ENCODE peak calls at places on chromosomes 4 and X, in seven cellular contexts. N is dorsolateral prefrontal cortex; F is CD8-positive, alpha-beta T cell; K is HCT116; X is psoas muscle; S is mucosa of descending colon; E is transverse colon. H is an unnamed sample.

GRCh38 chr4:114926508-114926907 is 186.9 kb downstream of the NDST4 start:
- DNase-seq in X (no peak), F (no peak), K (no peak), S (no peak), E (no peak), N (no peak), H (no peak)

GRCh38 chrX:20352504-20352903 is 85.8 kb upstream of the RPS6KA3 start:
- DNase-seq in N (no peak), X (no peak), K (no peak), S (no peak), E (no peak), F (no peak), H (no peak)

GRCh38 chr4:37243061-37243460 is 1.5 kb upstream of the NWD2 start:
- DNase-seq in N (no peak), S (no peak), E (peak; percentile 8), F (no peak), X (no peak), K (no peak), H (no peak)

GRCh38 chr4:78922207-78922606 is 17.0 kb downstream of the PAQR3 start:
- DNase-seq in X (no peak), N (no peak), F (no peak), K (no peak), E (no peak), S (no peak), H (no peak)

GRCh38 chrX:63920875-63921274 is 135.9 kb upstream of the ARHGEF9 start:
- DNase-seq in E (no peak), F (no peak), X (no peak), K (no peak), S (no peak), N (no peak), H (no peak)

GRCh38 chr4:47837582-47838294 is at the start of gene CORIN:
- DNase-seq in N (no peak), S (peak; percentile 61), F (peak; percentile 6), E (peak; percentile 27), K (no peak), X (no peak), H (no peak)

GRCh38 chr4:85808864-85809263 is 333.9 kb downstream of the ARHGAP24 start:
- DNase-seq in N (no peak), K (no peak), S (no peak), X (no peak), F (no peak), E (no peak), H (no peak)

GRCh38 chr4:56149601-56150000 is 200.9 kb downstream of the CEP135 start:
- DNase-seq in S (no peak), N (no peak), F (no peak), E (no peak), K (no peak), X (no peak), H (no peak)

GRCh38 chr4:110201502-110201901 is 3.1 kb upstream of the ELOVL6 start:
- DNase-seq in N (no peak), S (no peak), F (no peak), K (no peak), E (no peak), X (no peak), H (no peak)

GRCh38 chr4:9962611-9963314 is 58.5 kb downstream of the SLC2A9 start:
- DNase-seq in E (no peak), S (no peak), F (no peak), N (no peak), X (no peak), K (no peak), H (no peak)

GRCh38 chr4:113332701-113333100 is 283.2 kb downstream of the ANK2 start:
- DNase-seq in F (no peak), E (no peak), X (no peak), K (no peak), S (no peak), N (no peak), H (no peak)

GRCh38 chr4:184514121-184514988 is 40.0 kb upstream of the IRF2 start:
- DNase-seq in E (peak; percentile 48), K (no peak), X (peak; percentile 56), S (no peak), N (peak; percentile 38), F (peak; percentile 8), H (no peak)

GRCh38 chr4:152045781-152046571 is 285.2 kb upstream of the GATB start:
- DNase-seq in F (peak; percentile 27), S (peak; percentile 53), X (peak; percentile 58), N (no peak), K (peak; percentile 59), E (peak; percentile 45), H (no peak)

GRCh38 chr4:140789752-140790151 is 33.6 kb upstream of the TBC1D9 start:
- DNase-seq in E (no peak), X (no peak), K (no peak), F (no peak), N (no peak), S (no peak), H (no peak)

GRCh38 chr4:78235800-78236199 is 178.7 kb downstream of the FRAS1 start:
- DNase-seq in F (no peak), N (no peak), E (no peak), K (no peak), X (no peak), S (no peak), H (no peak)

GRCh38 chrX:148376342-148376741 is 124.1 kb upstream of the AFF2 start:
- DNase-seq in S (no peak), F (no peak), N (no peak), K (no peak), X (no peak), E (no peak), H (no peak)

GRCh38 chrX:39381446-39381845 is 580.2 kb downstream of the MID1IP1 start:
- DNase-seq in F (no peak), S (no peak), N (no peak), K (no peak), X (no peak), E (no peak), H (no peak)

GRCh38 chr4:76704133-76704881 is 193.6 kb downstream of the SOWAHB start:
- DNase-seq in N (no peak), K (peak; percentile 68), X (no peak), E (peak; percentile 79), S (peak; percentile 63), F (no peak), H (no peak)

GRCh38 chrX:37825225-37825842 is 22.0 kb downstream of the DYNLT3 start:
- DNase-seq in E (peak; percentile 58), K (peak; percentile 8), X (no peak), N (no peak), S (no peak), F (peak; percentile 54), H (no peak)

GRCh38 chr4:89535251-89535650 is 227.7 kb upstream of the GPRIN3 start:
- DNase-seq in S (no peak), K (no peak), E (no peak), X (no peak), F (no peak), N (no peak), H (no peak)

GRCh38 chr4:94408549-94409374 is 43.0 kb upstream of the PDLIM5 start:
- DNase-seq in N (no peak), F (no peak), E (no peak), X (no peak), K (no peak), S (no peak), H (no peak)

GRCh38 chrX:153671589-153672530 is 1.8 kb downstream of the PNCK start:
- DNase-seq in E (no peak), N (peak; percentile 17), X (no peak), K (no peak), S (peak; percentile 46), F (no peak), H (peak; percentile 67)

GRCh38 chr4:107823870-107824366 is 814 bp upstream of the SGMS2 start:
- DNase-seq in K (peak; percentile 70), E (no peak), F (no peak), X (no peak), S (no peak), N (no peak), H (no peak)

DNA sequence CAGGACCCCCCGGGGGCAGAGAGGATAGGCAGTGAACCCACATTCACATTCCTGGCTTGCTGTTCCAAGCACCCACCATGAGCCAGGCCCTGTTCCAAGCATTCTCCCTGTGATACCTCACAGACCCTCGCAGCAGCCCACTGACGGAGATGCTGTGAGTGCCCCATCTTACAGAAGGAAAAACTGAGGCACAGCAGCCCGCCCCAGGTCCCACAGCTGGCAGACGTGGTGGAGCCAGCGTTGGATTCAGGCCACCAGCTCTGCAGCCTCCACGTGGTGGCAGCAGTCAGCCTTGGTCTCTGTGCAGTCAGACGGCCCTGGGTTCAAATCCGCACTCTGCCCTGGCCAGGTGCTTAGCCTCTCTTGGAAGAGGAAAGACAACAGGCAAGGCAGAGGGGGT is 16.8 kb downstream of the MAN2B2 start:
- DNase-seq in E (no peak), X (no peak), F (no peak), N (no peak), K (no peak), S (no peak), H (no peak)
- TF ChIP-seq CTCF in E (no peak), X (no peak), F (no peak), N (no peak), K (peak; percentile 20), S (no peak), H (no peak)

GRCh38 chr4:72286185-72286584 is 254.4 kb downstream of the NPFFR2 start:
- DNase-seq in F (no peak), N (no peak), E (no peak), X (no peak), S (no peak), K (no peak), H (no peak)

GRCh38 chr4:72280252-72280651 is 248.5 kb downstream of the NPFFR2 start:
- DNase-seq in E (no peak), K (no peak), N (no peak), S (no peak), X (no peak), F (no peak), H (no peak)

GRCh38 chr4:72283357-72283756 is 251.6 kb downstream of the NPFFR2 start:
- DNase-seq in E (no peak), X (no peak), N (no peak), F (no peak), K (no peak), S (no peak), H (no peak)
- TF ChIP-seq CTCF in E (no peak), X (no peak), N (no peak), F (no peak), K (no peak), S (no peak), H (no peak)

GRCh38 chrX:118904664-118905063 is 69.8 kb upstream of the LONRF3 start:
- DNase-seq in K (no peak), X (no peak), E (no peak), S (no peak), F (no peak), N (no peak), H (no peak)
- TF ChIP-seq CTCF in K (no peak), X (no peak), E (no peak), S (no peak), F (no peak), N (no peak), H (no peak)

GRCh38 chr4:8648816-8649630 is 56.5 kb downstream of the CPZ start:
- DNase-seq in K (no peak), X (no peak), F (no peak), S (no peak), N (no peak), E (no peak), H (peak; percentile 46)

GRCh38 chr4:8648296-8648695 is 55.7 kb downstream of the CPZ start:
- DNase-seq in X (no peak), K (no peak), F (no peak), E (no peak), S (no peak), N (no peak), H (no peak)

GRCh38 chr4:8646296-8647093 is 53.9 kb downstream of the CPZ start:
- DNase-seq in F (no peak), S (no peak), N (no peak), E (no peak), X (no peak), K (no peak), H (peak; percentile 64)

GRCh38 chr4:8647094-8647570 is 54.6 kb downstream of the CPZ start:
- DNase-seq in K (no peak), F (no peak), X (no peak), S (no peak), E (no peak), N (no peak), H (peak; percentile 46)

GRCh38 chr4:8647626-8648025 is 55.1 kb downstream of the CPZ start:
- DNase-seq in K (no peak), X (no peak), F (no peak), N (no peak), S (no peak), E (no peak), H (peak; percentile 47)
- TF ChIP-seq CTCF in K (no peak), X (no peak), F (no peak), N (no peak), S (no peak), E (no peak), H (no peak)

H was measured in coronary artery.